ENCODE peak calls at places on chromosomes 1 and 21, in five cellular contexts. N is activated T-cell treated with anti-CD3 and anti-CD28 coated beads for 48 hours; I is effector memory CD8-positive, alpha-beta T cell; B is anterior cingulate cortex; H is head of caudate nucleus. R is an unnamed sample.
A peak's percentile ranks its signal among the peaks of the same experiment; 100 is the strongest.

GRCh38 chr1:2343023-2343935 is 48.1 kb downstream of the MORN1 start:
- DNase-seq in N (no peak), B (no peak), H (no peak), I (no peak), R (no peak)

GRCh38 chr1:220565670-220566069 is 37.7 kb downstream of the MARK1 start:
- DNase-seq in H (no peak), N (no peak), B (no peak), I (no peak), R (no peak)

GRCh38 chr1:236063551-236063918 is 1.4 kb downstream of the NID1 start:
- DNase-seq in N (no peak), I (no peak), H (no peak), B (no peak), R (no peak)

GRCh38 chr21:37450385-37451044 is 83.9 kb downstream of the DYRK1A start:
- DNase-seq in B (no peak), H (no peak), N (no peak), I (no peak), R (no peak)

GRCh38 chr1:9960705-9961562 is 17.7 kb downstream of the NMNAT1 start:
- DNase-seq in H (no peak), B (no peak), I (no peak), N (no peak), R (no peak)

GRCh38 chr21:15132781-15133180 is 68.0 kb upstream of the NRIP1 start:
- DNase-seq in B (no peak), H (no peak), N (no peak), I (no peak), R (no peak)

GRCh38 chr1:210373878-210374599 is 45.3 kb downstream of the HHAT start:
- DNase-seq in B (peak; percentile 19), N (peak; percentile 67), H (peak; percentile 70), I (peak; percentile 68), R (no peak)

GRCh38 chr1:159798893-159799292 is 3.3 kb upstream of the FCRL6 start:
- DNase-seq in B (peak; percentile 1), I (peak; percentile 47), H (peak; percentile 56), N (no peak), R (peak; percentile 75)

GRCh38 chr1:225543350-225543749 is 109.6 kb downstream of the ENAH start:
- DNase-seq in N (no peak), I (no peak), B (no peak), H (no peak), R (no peak)

GRCh38 chr1:218401896-218402770 is 57.0 kb downstream of the TGFB2 start:
- DNase-seq in B (peak; percentile 7), I (no peak), N (no peak), H (no peak), R (no peak)

R was measured in Ammon's horn.